ENCODE peak calls at places on chromosome 19, in seven cellular contexts. Z is psoas muscle; Q is neuronal stem cell; F is CD4-positive, alpha-beta memory T cell; O is heart left ventricle; U is PC-3; P is cardiac muscle cell. V is an unnamed sample.

GRCh38 chr19:12626958-12627357 is 16.2 kb downstream of the ZNF791 start:
- DNase-seq in O (no peak), Q (no peak), F (no peak), U (no peak), Z (no peak), P (no peak), V (no peak)

GRCh38 chr19:3722443-3723109 is 14.4 kb downstream of the TJP3 start:
- DNase-seq in Z (no peak), F (no peak), U (peak), O (no peak), P (no peak), Q (no peak), V (no peak)

GRCh38 chr19:29040291-29040690 is 172.7 kb downstream of the UQCRFS1 start:
- DNase-seq in Q (no peak), U (no peak), F (no peak), Z (peak), P (no peak), O (no peak), V (no peak)

GRCh38 chr19:4052993-4053422 is 13.7 kb downstream of the ZBTB7A start:
- DNase-seq in F (peak), U (peak), Q (no peak), Z (no peak), O (peak), P (no peak), V (no peak)

GRCh38 chr19:4559569-4559968 is at the start of gene SEMA6B:
- DNase-seq in Q (no peak), U (no peak), F (no peak), O (peak), P (peak), Z (peak), V (no peak)

GRCh38 chr19:22354665-22355064 is 67.5 kb downstream of the ZNF98 start:
- DNase-seq in U (no peak), F (no peak), P (no peak), Q (no peak), Z (no peak), O (no peak), V (no peak)

GRCh38 chr19:17105548-17105947 is 30.0 kb downstream of the MYO9B start:
- DNase-seq in U (no peak), Q (no peak), Z (no peak), P (no peak), F (no peak), O (no peak), V (no peak)

GRCh38 chr19:17309962-17310461 is 649 bp downstream of the DDA1 start:
- DNase-seq in P (no peak), O (no peak), U (no peak), Z (no peak), Q (no peak), F (no peak), V (no peak)

GRCh38 chr19:28420731-28421550 is 792.0 kb downstream of the UQCRFS1 start:
- DNase-seq in F (no peak), P (no peak), Z (no peak), O (no peak), Q (no peak), U (no peak), V (no peak)

GRCh38 chr19:48348737-48349136 is 15.0 kb downstream of the TMEM143 start:
- DNase-seq in U (no peak), F (no peak), Z (no peak), O (no peak), P (no peak), Q (no peak), V (no peak)

GRCh38 chr19:46766569-46767317 is 20.5 kb upstream of the STRN4 start:
- DNase-seq in O (peak), U (peak), F (peak), Z (peak), P (peak), Q (no peak), V (peak)

GRCh38 chr19:21508198-21508597 is 2.8 kb downstream of the ZNF429 start:
- DNase-seq in F (no peak), Q (no peak), U (no peak), O (no peak), P (no peak), Z (no peak), V (no peak)

GRCh38 chr19:570315-570714 is 2.1 kb upstream of the BSG start:
- DNase-seq in F (no peak), O (no peak), U (no peak), P (no peak), Z (peak), Q (no peak), V (no peak)

GRCh38 chr19:37929512-37929911 is 22.5 kb downstream of the SIPA1L3 start:
- DNase-seq in Q (no peak), O (no peak), Z (no peak), F (no peak), P (no peak), U (no peak), V (no peak)

GRCh38 chr19:37930416-37930815 is 23.4 kb downstream of the SIPA1L3 start:
- DNase-seq in F (no peak), O (no peak), Q (no peak), P (peak), U (peak), Z (no peak), V (no peak)

GRCh38 chr19:37933965-37934364 is 27.0 kb downstream of the SIPA1L3 start:
- DNase-seq in F (no peak), U (no peak), Q (no peak), P (peak), Z (peak), O (peak), V (no peak)

GRCh38 chr19:37932985-37933953 is 26.3 kb downstream of the SIPA1L3 start:
- DNase-seq in F (no peak), Z (peak), P (peak), O (no peak), Q (no peak), U (peak), V (no peak)

GRCh38 chr19:37931941-37932655 is 25.1 kb downstream of the SIPA1L3 start:
- DNase-seq in Z (peak), Q (peak), U (peak), P (peak), O (peak), F (no peak), V (no peak)
- H3K4me3 ChIP-seq in Z (peak), Q (no peak), U (peak), P (no peak), O (peak), F (no peak), V (no peak)

GRCh38 chr19:1830568-1830967 is 17.7 kb downstream of the REXO1 start:
- DNase-seq in P (no peak), Q (no peak), F (no peak), Z (no peak), U (no peak), O (no peak), V (no peak)

GRCh38 chr19:1832046-1832663 is 16.1 kb downstream of the REXO1 start:
- DNase-seq in Z (no peak), F (no peak), O (no peak), P (no peak), Q (no peak), U (no peak), V (no peak)

GRCh38 chr19:1828279-1829238 is 16.5 kb upstream of the ATP8B3 start:
- DNase-seq in P (no peak), Z (no peak), U (no peak), Q (no peak), O (no peak), F (no peak), V (no peak)

GRCh38 chr19:1830978-1831377 is 17.3 kb downstream of the REXO1 start:
- DNase-seq in Z (no peak), Q (no peak), F (no peak), P (no peak), O (no peak), U (no peak), V (no peak)

DNA sequence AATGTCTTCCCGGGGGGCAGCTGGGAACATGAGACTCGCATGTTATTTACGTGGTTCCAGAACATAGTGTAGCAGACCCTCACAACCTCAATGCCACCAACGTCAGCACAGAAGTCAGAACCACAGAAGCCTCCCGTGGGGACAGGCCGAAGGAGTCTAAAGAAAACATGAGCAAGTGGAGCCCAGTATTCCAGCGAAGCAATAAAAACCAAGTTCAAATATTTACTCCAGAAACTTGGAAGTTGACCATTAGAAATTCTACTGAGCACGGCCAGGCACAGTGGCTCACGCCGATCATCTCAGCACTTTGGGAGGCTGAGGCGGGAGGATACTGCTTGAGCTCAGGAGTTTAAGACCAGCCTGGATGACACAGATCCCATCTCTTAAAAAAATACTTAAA is 17.9 kb upstream of the ATP8B3 start:
- DNase-seq in Q (no peak), U (no peak), F (no peak), P (no peak), Z (no peak), O (no peak), V (no peak)
- H3K27ac ChIP-seq in Q (no peak), U (no peak), F (no peak), P (no peak), Z (no peak), O (no peak), V (no peak)

GRCh38 chr19:57934820-57935665 is at the start of gene ZNF418:
- DNase-seq in U (no peak), Z (peak), Q (peak), O (peak), P (peak), F (peak), V (peak)
- H3K4me3 ChIP-seq in U (no peak), Z (peak), Q (peak), O (peak), P (peak), F (peak), V (peak)

GRCh38 chr19:49518033-49518432 is 5.6 kb downstream of the FCGRT start:
- DNase-seq in Z (no peak), O (no peak), F (no peak), Q (no peak), P (no peak), U (no peak), V (no peak)

GRCh38 chr19:49512970-49513745 is 697 bp downstream of the FCGRT start:
- DNase-seq in U (no peak), Z (peak), O (peak), F (no peak), P (no peak), Q (peak), V (no peak)

GRCh38 chr19:49514151-49514550 is 1.7 kb downstream of the FCGRT start:
- DNase-seq in F (no peak), P (no peak), O (no peak), Q (no peak), Z (no peak), U (no peak), V (no peak)

GRCh38 chr19:49513746-49514118 is 1.3 kb downstream of the FCGRT start:
- DNase-seq in U (no peak), O (no peak), P (no peak), Z (no peak), Q (no peak), F (no peak), V (no peak)

GRCh38 chr19:49515767-49516166 is 3.3 kb downstream of the FCGRT start:
- DNase-seq in O (no peak), U (no peak), F (no peak), Q (no peak), Z (peak), P (peak), V (no peak)
- H3K27ac ChIP-seq in O (no peak), U (no peak), F (no peak), Q (no peak), Z (no peak), P (no peak), V (no peak)

GRCh38 chr19:39843919-39844793 is 2.0 kb downstream of the FBL start:
- DNase-seq in U (peak), Z (no peak), Q (no peak), O (no peak), F (peak), P (peak), V (no peak)
- H3K4me3 ChIP-seq in U (peak), Z (peak), Q (no peak), O (no peak), F (no peak), P (no peak), V (peak)

V was measured in CD8-positive, alpha-beta memory T cell.